ENCODE peak calls at places on chromosomes 2 and 18, in eight cellular contexts. H is right atrium auricular region; J is CD8-positive, alpha-beta memory T cell; C is heart right ventricle; G is neuronal stem cell; Q is foreskin keratinocyte; N is CD8-positive, alpha-beta T cell; R is ovary. Z is an unnamed sample.

GRCh38 chr2:180376076-180376475 is 369.0 kb upstream of the CWC22 start:
- DNase-seq in H (no peak), J (no peak), C (no peak), G (no peak), Q (no peak), N (no peak), R (no peak), Z (no peak)

GRCh38 chr2:233252227-233252626 is 754 bp downstream of the ATG16L1 start:
- DNase-seq in H (no peak), J (no peak), C (no peak), G (no peak), Q (no peak), N (no peak), R (no peak), Z (no peak)

GRCh38 chr2:223970343-223971128 is 13.3 kb downstream of the MRPL44 start:
- DNase-seq in H (no peak), J (peak; percentile 35), C (no peak), G (peak; percentile 61), Q (no peak), N (peak; percentile 55), R (no peak), Z (no peak)

GRCh38 chr2:176534798-176535479 is 265.7 kb downstream of the MTX2 start:
- DNase-seq in H (no peak), J (no peak), C (no peak), G (no peak), Q (no peak), N (no peak), R (no peak), Z (peak; percentile 85)

GRCh38 chr2:231123362-231123898 is 1.4 kb downstream of the HTR2B start:
- DNase-seq in H (no peak), J (no peak), C (no peak), G (no peak), Q (no peak), N (no peak), R (no peak), Z (no peak)

GRCh38 chr18:12401881-12402280 is 5.8 kb upstream of the PRELID3A start:
- DNase-seq in H (no peak), J (no peak), C (no peak), G (no peak), Q (no peak), N (no peak), R (peak; percentile 23), Z (no peak)

GRCh38 chr18:6776193-6776592 is 46.7 kb downstream of the ARHGAP28 start:
- DNase-seq in H (no peak), J (no peak), C (no peak), G (no peak), Q (no peak), N (no peak), R (peak; percentile 56), Z (no peak)

GRCh38 chr18:75075016-75075305 is 134.0 kb downstream of the PTGR3 start:
- DNase-seq in H (peak; percentile 42), J (no peak), C (no peak), G (no peak), Q (no peak), N (no peak), R (no peak), Z (no peak)

GRCh38 chr2:234494361-234495075 is 2.4 kb downstream of the ARL4C start:
- DNase-seq in H (no peak), J (peak; percentile 61), C (no peak), G (peak; percentile 66), Q (peak; percentile 40), N (no peak), R (no peak), Z (no peak)

GRCh38 chr2:207483477-207483876 is 46.3 kb upstream of the CREB1 start:
- DNase-seq in H (no peak), J (no peak), C (no peak), G (no peak), Q (no peak), N (no peak), R (no peak), Z (no peak)

GRCh38 chr2:64019083-64019974 is at the start of gene VPS54:
- DNase-seq in H (peak; percentile 60), J (peak; percentile 61), C (peak; percentile 70), G (peak; percentile 64), Q (no peak), N (peak; percentile 80), R (peak; percentile 85), Z (no peak)

GRCh38 chr2:175576875-175577274 is 395.4 kb upstream of the ATP5MC3 start:
- DNase-seq in H (no peak), J (no peak), C (no peak), G (no peak), Q (no peak), N (no peak), R (no peak), Z (no peak)

GRCh38 chr2:112343827-112344585 is 68.6 kb downstream of the ZC3H6 start:
- DNase-seq in H (no peak), J (no peak), C (no peak), G (no peak), Q (no peak), N (no peak), R (no peak), Z (no peak)

GRCh38 chr2:148298201-148298600 is 277.3 kb downstream of the MBD5 start:
- DNase-seq in H (no peak), J (no peak), C (no peak), G (no peak), Q (no peak), N (no peak), R (no peak), Z (no peak)

GRCh38 chr2:127579231-127579630 is 43.7 kb downstream of the MYO7B start:
- DNase-seq in H (no peak), J (no peak), C (no peak), G (no peak), Q (no peak), N (peak; percentile 29), R (peak; percentile 1), Z (no peak)

GRCh38 chr2:151437630-151438029 is 27.9 kb downstream of the RIF1 start:
- DNase-seq in H (no peak), J (peak; percentile 10), C (no peak), G (no peak), Q (no peak), N (no peak), R (no peak), Z (no peak)

GRCh38 chr2:73343992-73344391 is 41.6 kb upstream of the ALMS1 start:
- DNase-seq in H (no peak), J (no peak), C (no peak), G (no peak), Q (no peak), N (no peak), R (no peak), Z (no peak)

GRCh38 chr18:62326646-62327348 is 1.7 kb downstream of the TNFRSF11A start:
- DNase-seq in H (no peak), J (no peak), C (no peak), G (no peak), Q (no peak), N (no peak), R (no peak), Z (no peak)

GRCh38 chr2:123195957-123196356 is 829.1 kb upstream of the CNTNAP5 start:
- DNase-seq in H (no peak), J (no peak), C (no peak), G (no peak), Q (no peak), N (no peak), R (no peak), Z (no peak)

GRCh38 chr2:29261003-29261402 is 145.8 kb downstream of the CLIP4 start:
- DNase-seq in H (no peak), J (no peak), C (no peak), G (no peak), Q (no peak), N (no peak), R (no peak), Z (no peak)

GRCh38 chr18:70329076-70329475 is 40.2 kb downstream of the SOCS6 start:
- DNase-seq in H (no peak), J (no peak), C (no peak), G (no peak), Q (no peak), N (no peak), R (no peak), Z (no peak)
- H3K27ac ChIP-seq in H (no peak overlapping the region), J (no peak overlapping the region), C (no peak overlapping the region), G (no peak overlapping the region), Q (no peak overlapping the region), N (no peak overlapping the region), R (no peak overlapping the region), Z (peak overlapping the region; percentile 100)

GRCh38 chr18:59359576-59359952 is 499 bp upstream of the LMAN1 start:
- DNase-seq in H (no peak), J (no peak), C (no peak), G (no peak), Q (no peak), N (no peak), R (no peak), Z (no peak)
- H3K27ac ChIP-seq in H (peak overlapping the region; percentile 56), J (peak overlapping the region; percentile 83), C (no peak overlapping the region), G (peak overlapping the region; percentile 32), Q (no peak overlapping the region), N (peak overlapping the region; percentile 51), R (peak overlapping the region; percentile 84), Z (no peak overlapping the region)

GRCh38 chr2:32291746-32292145 is 14.0 kb downstream of the YIPF4 start:
- DNase-seq in H (no peak), J (no peak), C (no peak), G (no peak), Q (no peak), N (no peak), R (no peak), Z (no peak)
- H3K27ac ChIP-seq in H (no peak overlapping the region), J (no peak overlapping the region), C (no peak overlapping the region), G (no peak overlapping the region), Q (no peak overlapping the region), N (no peak overlapping the region), R (no peak overlapping the region), Z (no peak overlapping the region)

DNA sequence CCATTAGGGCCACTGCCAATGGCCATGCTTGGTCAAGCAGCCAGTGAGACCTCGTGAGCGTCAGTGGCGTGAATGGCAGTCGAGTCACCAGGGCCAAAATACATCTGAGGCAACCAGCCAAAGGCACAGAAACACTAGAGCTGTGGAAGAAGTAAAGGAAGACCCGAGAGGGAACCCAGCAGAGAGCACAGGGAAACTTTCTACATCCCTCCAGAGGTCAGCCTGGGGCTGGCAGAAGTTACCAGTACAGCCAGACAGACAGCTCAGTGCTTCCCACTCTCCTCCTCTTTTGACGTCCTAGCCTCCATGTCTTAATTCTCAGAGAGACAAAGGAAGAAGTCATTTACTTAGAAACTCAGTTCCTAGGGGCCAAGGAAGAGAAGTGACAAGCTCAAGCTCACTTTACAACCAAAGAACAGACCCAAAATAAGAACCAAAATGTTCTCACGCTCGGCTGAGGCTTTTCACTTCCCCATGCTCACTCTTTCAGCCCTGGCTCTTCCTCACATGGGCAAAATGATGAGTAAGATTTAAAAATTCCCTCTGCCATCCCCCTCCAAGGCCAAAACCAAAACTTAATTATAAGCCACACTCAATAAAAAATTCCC is 8.7 kb downstream of the CYRIA start:
- DNase-seq in H (peak; percentile 63), J (no peak), C (no peak), G (no peak), Q (no peak), N (no peak), R (no peak), Z (no peak)
- H3K27ac ChIP-seq in H (peak overlapping the region; percentile 54), J (no peak overlapping the region), C (peak overlapping the region; percentile 57), G (no peak overlapping the region), Q (no peak overlapping the region), N (no peak overlapping the region), R (no peak overlapping the region), Z (no peak overlapping the region)

GRCh38 chr2:20430461-20431302 is 16.2 kb upstream of the RHOB start:
- DNase-seq in H (peak; percentile 54), J (no peak), C (no peak), G (no peak), Q (peak; percentile 80), N (no peak), R (no peak), Z (peak; percentile 36)
- H3K27ac ChIP-seq in H (peak overlapping the region; percentile 57), J (no peak overlapping the region), C (no peak overlapping the region), G (no peak overlapping the region), Q (peak overlapping the region; percentile 70), N (no peak overlapping the region), R (no peak overlapping the region), Z (peak overlapping the region; percentile 17)